ENCODE peak calls at places on chromosome 15, in five cellular contexts. O is GM12864, V is heart left ventricle, C is endothelial cell, P is psoas muscle. J is an unnamed sample.

GRCh38 chr15:85498471-85498870 is 118.1 kb downstream of the AKAP13 start:
- DNase-seq in O (no peak), V (no peak), C (no peak), P (no peak), J (no peak)

GRCh38 chr15:74866090-74866489 is 7.1 kb downstream of the SCAMP2 start:
- DNase-seq in O (no peak), V (no peak), C (no peak), P (no peak), J (no peak)

GRCh38 chr15:26838742-26839460 is 28.0 kb upstream of the GABRA5 start:
- DNase-seq in O (no peak), V (no peak), C (peak; percentile 59), P (no peak), J (no peak)

GRCh38 chr15:48507416-48508065 is 138.0 kb downstream of the FBN1 start:
- DNase-seq in O (peak; percentile 27), V (no peak), C (peak; percentile 48), P (no peak), J (peak; percentile 39)

GRCh38 chr15:98896802-98897732 is 110.5 kb downstream of the PGPEP1L start:
- DNase-seq in O (no peak), V (no peak), C (no peak), P (no peak), J (no peak)

GRCh38 chr15:42921049-42921731 is 612 bp upstream of the TTBK2 start:
- DNase-seq in O (no peak), V (peak; percentile 29), C (peak; percentile 11), P (peak; percentile 29), J (peak; percentile 22)

GRCh38 chr15:32790352-32790999 is 72.7 kb downstream of the GREM1 start:
- DNase-seq in O (no peak), V (no peak), C (no peak), P (no peak), J (no peak)

GRCh38 chr15:40894689-40895308 is 549 bp downstream of the VPS18 start:
- DNase-seq in O (no peak), V (no peak), C (peak; percentile 67), P (peak; percentile 62), J (peak; percentile 70)

GRCh38 chr15:81400640-81401236 is 26.7 kb upstream of the TMC3 start:
- DNase-seq in O (peak; percentile 15), V (no peak), C (peak; percentile 22), P (no peak), J (peak; percentile 52)

GRCh38 chr15:59725172-59725486 is 36.0 kb upstream of the BNIP2 start:
- DNase-seq in O (no peak), V (no peak), C (no peak), P (no peak), J (no peak)
- TF ChIP-seq CTCF in O (no peak), V (no peak), C (no peak), P (no peak), J (no peak)

GRCh38 chr15:57746752-57747151 is 40.2 kb downstream of the POLR2M start:
- DNase-seq in O (no peak), V (no peak), C (no peak), P (no peak), J (no peak)

GRCh38 chr15:57752840-57753239 is 46.3 kb downstream of the POLR2M start:
- DNase-seq in O (no peak), V (no peak), C (no peak), P (no peak), J (no peak)

GRCh38 chr15:57747206-57747605 is 40.7 kb downstream of the POLR2M start:
- DNase-seq in O (no peak), V (no peak), C (no peak), P (peak; percentile 25), J (no peak)

GRCh38 chr15:57752426-57752825 is 45.9 kb downstream of the POLR2M start:
- DNase-seq in O (no peak), V (peak; percentile 55), C (no peak), P (no peak), J (no peak)

GRCh38 chr15:57751177-57751800 is 44.8 kb downstream of the POLR2M start:
- DNase-seq in O (no peak), V (no peak), C (peak; percentile 15), P (no peak), J (peak; percentile 16)
- TF ChIP-seq CTCF in O (peak; percentile 42), V (peak; percentile 55), C (no peak), P (peak; percentile 35), J (no peak)

GRCh38 chr15:72380743-72381142 is 4.9 kb upstream of the HEXA start:
- DNase-seq in O (no peak), V (no peak), C (no peak), P (no peak), J (no peak)
- TF ChIP-seq CTCF in O (no peak), V (no peak), C (no peak), P (no peak), J (no peak)

DNA sequence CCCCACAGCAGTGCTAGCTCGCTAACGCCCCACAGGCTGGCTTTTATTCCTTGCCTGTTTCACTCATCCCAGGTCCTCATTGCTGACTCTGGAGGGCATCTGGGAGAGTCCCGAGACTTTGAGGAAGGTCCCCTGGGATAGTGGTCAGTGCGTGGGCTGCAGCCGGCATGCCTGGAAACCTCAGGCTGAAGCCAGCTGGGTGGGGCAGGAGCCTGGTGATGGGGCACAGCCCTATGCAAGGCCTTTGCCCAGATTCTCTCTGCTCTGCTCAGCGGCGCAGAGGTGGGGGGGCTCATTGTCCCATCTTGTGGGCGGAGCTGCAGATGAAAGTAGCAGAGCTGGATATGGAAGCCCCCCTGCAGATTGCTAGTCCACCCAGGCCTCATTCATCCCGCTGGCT is 55.7 kb upstream of the SMAD6 start:
- DNase-seq in O (no peak), V (no peak), C (no peak), P (no peak), J (no peak)
- TF ChIP-seq CTCF in O (no peak), V (no peak), C (no peak), P (no peak), J (no peak)

J was measured in GM20000.